ENCODE peak calls at places on chromosomes 1 and 21, in ten cellular contexts. Q, Z, B, G, Y, J, T, R, A and F are unnamed samples. For H3K4me1, the result is how much of the 10 kb centered on the place peaks cover.

GRCh38 chr1:61259379-61260148 is 177.2 kb downstream of the NFIA start:
- DNase-seq in B (no peak), T (no peak), A (no peak), R (no peak), G (no peak), Q (no peak), Z (no peak), J (no peak), Y (no peak), F (no peak)

GRCh38 chr1:210235363-210236053 is 2.9 kb downstream of the SERTAD4 start:
- DNase-seq in Q (no peak), R (no peak), Z (no peak), B (no peak), G (no peak), J (no peak), Y (no peak), T (no peak), A (no peak), F (no peak)

GRCh38 chr1:9269721-9270120 is 23.0 kb upstream of the SPSB1 start:
- DNase-seq in B (no peak), Y (no peak), G (no peak), R (no peak), A (no peak), Z (no peak), J (no peak), Q (no peak), T (no peak), F (no peak)

GRCh38 chr1:163692266-163692665 is 370.5 kb downstream of the NUF2 start:
- DNase-seq in T (no peak), B (no peak), R (no peak), Y (no peak), A (no peak), Z (no peak), J (no peak), G (no peak), Q (no peak), F (no peak)

GRCh38 chr1:117146570-117147340 is 25.2 kb upstream of the TRIM45 start:
- DNase-seq in R (no peak), Z (no peak), Y (no peak), T (peak), Q (no peak), B (no peak), G (no peak), J (no peak), A (no peak), F (no peak)

GRCh38 chr1:181551249-181551648 is 67.9 kb downstream of the CACNA1E start:
- DNase-seq in Y (no peak), B (no peak), Z (no peak), Q (peak), J (no peak), A (peak), G (no peak), R (peak), T (peak), F (no peak)

GRCh38 chr1:35850716-35851115 is 32.3 kb upstream of the AGO1 start:
- DNase-seq in R (no peak), T (no peak), Y (no peak), Q (no peak), G (no peak), A (no peak), B (no peak), J (no peak), Z (no peak), F (no peak)

GRCh38 chr1:57132993-57133614 is 167.3 kb upstream of the C8B start:
- DNase-seq in G (no peak), T (no peak), R (no peak), B (no peak), Y (no peak), J (no peak), Z (no peak), Q (no peak), A (no peak), F (no peak)

GRCh38 chr1:198141668-198142351 is 15.0 kb upstream of the NEK7 start:
- DNase-seq in Z (no peak), Y (no peak), B (no peak), R (no peak), G (no peak), A (no peak), T (no peak), J (no peak), Q (no peak), F (no peak)

GRCh38 chr1:42006836-42007235 is 88.1 kb upstream of the HIVEP3 start:
- DNase-seq in A (no peak), Q (no peak), R (no peak), J (no peak), T (no peak), G (no peak), B (no peak), Z (no peak), Y (no peak), F (no peak)

GRCh38 chr1:116002781-116003455 is 26.6 kb downstream of the SLC22A15 start:
- DNase-seq in Q (peak), J (no peak), Z (no peak), Y (no peak), R (no peak), G (no peak), T (peak), A (no peak), B (no peak), F (no peak)

GRCh38 chr1:174110053-174110452 is 49.3 kb upstream of the RABGAP1L start:
- DNase-seq in B (no peak), J (no peak), T (no peak), Z (no peak), A (no peak), G (no peak), Y (no peak), Q (no peak), R (no peak), F (no peak)

GRCh38 chr1:231604276-231604621 is 22.3 kb upstream of the DISC1 start:
- DNase-seq in B (no peak), Y (no peak), Q (no peak), A (no peak), J (no peak), T (no peak), R (no peak), G (no peak), Z (no peak), F (no peak)

GRCh38 chr1:211920602-211921226 is 90.2 kb upstream of the LPGAT1 start:
- DNase-seq in Z (no peak), Q (no peak), A (no peak), T (no peak), J (no peak), R (no peak), B (no peak), Y (no peak), G (no peak), F (no peak)

GRCh38 chr1:23607944-23608343 is 48.6 kb upstream of the ID3 start:
- DNase-seq in G (no peak), Q (no peak), Z (no peak), R (no peak), A (no peak), Y (no peak), J (no peak), B (no peak), T (no peak), F (no peak)

GRCh38 chr21:38474124-38474523 is 24.2 kb downstream of the ERG start:
- DNase-seq in R (no peak), Q (no peak), J (no peak), Y (no peak), Z (no peak), A (no peak), T (no peak), B (no peak), G (no peak), F (no peak)

GRCh38 chr1:13774121-13774520 is 74.1 kb downstream of the PRDM2 start:
- DNase-seq in Y (no peak), T (no peak), B (no peak), Z (no peak), J (no peak), Q (no peak), A (no peak), G (no peak), R (no peak), F (peak)

GRCh38 chr1:116515702-116516101 is 55.1 kb downstream of the CD58 start:
- DNase-seq in A (no peak), J (no peak), T (no peak), R (no peak), Z (peak), Q (no peak), G (no peak), B (no peak), Y (no peak), F (no peak)

GRCh38 chr1:214233856-214234634 is 46.9 kb upstream of the SMYD2 start:
- DNase-seq in G (no peak), R (no peak), J (no peak), B (no peak), Z (no peak), A (no peak), Q (no peak), Y (no peak), T (no peak), F (no peak)

GRCh38 chr21:14482165-14482564 is 64.0 kb downstream of the SAMSN1 start:
- DNase-seq in Y (no peak), T (no peak), A (no peak), B (no peak), J (no peak), Z (no peak), Q (no peak), R (no peak), G (no peak), F (no peak)

GRCh38 chr1:184221087-184221486 is 165.7 kb upstream of the C1orf21 start:
- DNase-seq in A (no peak), G (no peak), Q (no peak), J (no peak), Z (no peak), T (no peak), Y (no peak), B (no peak), R (no peak), F (no peak)

GRCh38 chr1:50474859-50475809 is 51.9 kb upstream of the DMRTA2 start:
- DNase-seq in J (no peak), Q (no peak), Y (no peak), R (no peak), Z (no peak), B (no peak), G (no peak), T (peak), A (no peak), F (no peak)

DNA sequence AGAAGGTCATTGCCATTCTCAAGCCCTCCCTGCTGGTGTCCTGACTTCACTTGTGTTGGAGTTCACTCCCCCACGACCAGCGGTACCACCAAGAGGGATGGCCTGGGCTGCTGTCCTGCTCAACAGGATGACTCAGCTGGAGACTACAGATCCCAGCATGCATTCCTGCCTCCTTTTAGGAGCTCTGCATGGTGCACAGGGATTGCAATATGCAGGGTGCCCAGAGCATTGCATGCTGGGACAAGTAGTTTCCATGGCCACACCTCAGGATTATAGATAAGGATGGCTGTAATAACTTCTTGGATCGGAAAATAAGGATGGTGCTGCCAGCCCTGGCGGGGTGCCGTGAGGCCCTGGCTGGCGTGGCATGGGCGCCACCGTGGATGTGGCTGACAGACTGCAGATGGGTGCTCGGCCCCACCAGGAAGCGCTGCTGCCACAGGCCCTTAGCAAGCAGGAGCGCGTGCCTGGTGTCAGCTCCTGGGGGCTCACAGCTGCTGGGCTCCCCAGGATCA is 150.0 kb downstream of the CASZ1 start:
- DNase-seq in J (no peak), G (no peak), Q (peak), Y (no peak), B (peak), Z (peak), R (no peak), A (no peak), T (peak), F (no peak)
- H3K27ac ChIP-seq in J (no peak), G (no peak), Q (peak), Y (peak), B (peak), Z (no peak), R (no peak), A (peak), T (no peak), F (no peak)

GRCh38 chr1:31954607-31955283 is 16.6 kb upstream of the PTP4A2 start:
- DNase-seq in Z (no peak), J (no peak), G (peak), Q (peak), A (peak), R (peak), T (no peak), Y (peak), B (peak), F (peak)

GRCh38 chr1:31955917-31956736 is 18.0 kb upstream of the PTP4A2 start:
- DNase-seq in Z (no peak), T (peak), B (peak), R (peak), J (peak), Q (peak), A (peak), Y (peak), G (peak), F (peak)

GRCh38 chr1:31949862-31950261 is 11.7 kb upstream of the PTP4A2 start:
- DNase-seq in R (no peak), B (no peak), Y (no peak), Z (no peak), Q (no peak), J (no peak), A (no peak), T (no peak), G (no peak), F (no peak)

GRCh38 chr1:31952825-31953220 is 14.7 kb upstream of the PTP4A2 start:
- DNase-seq in Z (no peak), G (no peak), R (no peak), J (no peak), Y (no peak), B (no peak), T (no peak), A (no peak), Q (no peak), F (no peak)

GRCh38 chr1:31951276-31951675 is 13.1 kb upstream of the PTP4A2 start:
- DNase-seq in A (no peak), T (no peak), G (no peak), B (no peak), Y (no peak), Z (no peak), R (no peak), Q (no peak), J (no peak), F (no peak)
- H3K4me1 ChIP-seq in A (under half), T (under half), G (under half), B (under half), Y (under half), Z (under half), R (under half), Q (half or more), J (under half), F (under half)

GRCh38 chr1:114670083-114671010 is 498 bp upstream of the DENND2C start:
- DNase-seq in Q (peak), Y (peak), G (peak), B (peak), R (peak), T (peak), J (peak), A (peak), Z (peak), F (peak)
- TF ChIP-seq POLR2AphosphoS5 in Q (peak), Y (peak), G (peak), B (peak), R (peak), T (peak), J (no peak), A (peak), Z (no peak), F (peak)

DNA sequence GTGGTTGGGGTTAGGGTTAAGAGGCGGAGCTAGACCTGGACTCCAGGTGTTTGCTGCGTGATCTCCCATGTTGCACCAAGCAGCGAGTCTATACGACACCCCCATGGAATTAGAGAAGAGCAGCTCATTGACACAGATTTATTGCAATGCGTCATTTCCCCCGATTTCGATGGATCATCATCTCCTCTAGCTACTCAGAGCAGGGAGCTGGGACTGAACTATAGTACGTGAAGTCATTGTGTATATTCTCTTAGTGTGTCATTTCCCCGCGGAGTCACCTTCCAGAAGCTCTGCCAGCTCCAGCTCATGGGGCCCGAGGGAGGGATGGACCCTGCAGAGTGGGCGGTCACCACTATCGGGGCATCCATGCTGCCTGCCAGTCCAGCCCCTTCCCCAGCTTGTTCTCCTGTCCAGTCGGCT is 7.5 kb upstream of the C2CD2 start:
- DNase-seq in Z (no peak), G (peak), Y (no peak), Q (no peak), T (no peak), R (no peak), B (no peak), J (no peak), A (no peak), F (no peak)
- H3K27ac ChIP-seq in Z (no peak), G (no peak), Y (no peak), Q (no peak), T (no peak), R (no peak), B (no peak), J (no peak), A (no peak), F (no peak)

DNA sequence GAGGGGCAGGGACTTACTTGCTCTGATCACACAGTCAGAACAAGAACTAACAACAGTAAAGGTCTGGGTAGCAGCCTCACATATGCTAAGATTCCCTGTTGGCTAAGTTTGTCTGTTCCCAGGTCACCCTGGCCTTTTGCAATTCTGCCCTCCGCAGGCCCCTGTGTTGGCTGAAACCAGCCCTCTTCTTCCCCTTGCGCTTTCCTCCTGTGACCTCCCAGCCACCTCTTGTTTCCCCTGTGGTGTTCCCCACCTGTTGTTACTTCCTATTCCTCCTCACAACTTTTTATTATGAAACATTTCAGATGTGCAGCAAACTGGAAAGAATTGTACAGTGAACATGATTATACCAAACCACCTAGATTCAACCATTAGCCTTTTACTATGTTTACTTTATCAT is 23.4 kb downstream of the MAPKAPK2 start:
- DNase-seq in T (peak), Z (no peak), Q (no peak), J (no peak), G (no peak), R (peak), A (peak), B (no peak), Y (no peak), F (no peak)
- H3K4me1 ChIP-seq in T (half or more), Z (under half), Q (half or more), J (half or more), G (under half), R (half or more), A (half or more), B (under half), Y (half or more), F (half or more)

DNA sequence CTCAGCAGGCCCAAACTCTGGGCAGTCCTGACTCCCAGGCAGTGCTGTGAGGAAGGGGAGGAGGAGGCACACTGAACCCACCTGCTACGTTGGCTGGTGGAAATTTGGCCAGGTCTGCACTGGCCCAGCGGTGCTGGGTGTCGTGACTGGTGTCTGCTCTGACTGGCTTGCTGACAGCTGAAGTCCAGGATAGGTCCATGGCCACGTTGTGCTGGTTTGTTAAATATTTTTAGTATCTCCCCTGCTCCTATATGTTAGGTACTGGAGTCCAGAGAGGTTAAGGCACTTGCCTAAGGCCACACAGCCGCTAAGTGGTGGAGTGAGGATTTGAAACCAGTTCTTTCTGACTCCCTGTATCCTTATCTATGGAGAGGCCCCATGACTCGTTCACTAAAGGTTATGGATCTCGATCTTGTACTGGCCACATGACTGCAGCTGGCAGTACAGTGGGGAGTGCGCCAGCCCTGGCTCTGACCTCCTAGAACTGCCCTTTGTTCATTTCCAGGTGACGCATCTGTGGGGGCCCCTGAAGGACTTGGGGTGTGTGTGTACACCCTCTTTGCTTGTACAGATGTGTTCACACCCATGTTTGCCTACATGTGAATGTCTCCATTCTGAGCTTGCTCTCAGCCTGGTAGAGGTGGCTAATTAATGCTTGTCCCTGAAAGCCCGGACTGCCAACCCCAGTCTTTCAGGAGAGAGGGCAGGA is 19.6 kb downstream of the TNFRSF1B start:
- DNase-seq in Q (peak), J (no peak), G (no peak), Z (no peak), R (no peak), T (no peak), A (no peak), B (no peak), Y (no peak), F (no peak)
- TF ChIP-seq POLR2AphosphoS5 in Q (no peak), J (no peak), G (no peak), Z (no peak), R (no peak), T (no peak), A (no peak), B (no peak), Y (no peak), F (no peak)

GRCh38 chr1:47707887-47708535 is 270.2 kb downstream of the FOXD2 start:
- DNase-seq in G (no peak), T (no peak), R (peak), J (no peak), B (no peak), Z (peak), Q (no peak), A (peak), Y (no peak), F (no peak)

GRCh38 chr1:47710075-47711071 is 272.5 kb downstream of the FOXD2 start:
- DNase-seq in Y (peak), G (peak), A (peak), T (peak), J (no peak), Q (peak), R (peak), B (peak), Z (peak), F (no peak)

GRCh38 chr1:47711211-47711847 is 273.5 kb downstream of the FOXD2 start:
- DNase-seq in Y (no peak), J (no peak), T (no peak), G (no peak), R (no peak), Q (no peak), Z (no peak), B (no peak), A (peak), F (no peak)

GRCh38 chr1:47709302-47710074 is 271.6 kb downstream of the FOXD2 start:
- DNase-seq in A (no peak), G (no peak), R (peak), Z (peak), Y (no peak), T (peak), J (no peak), Q (no peak), B (no peak), F (no peak)

GRCh38 chr1:47708658-47709301 is 270.9 kb downstream of the FOXD2 start:
- DNase-seq in G (no peak), Z (peak), Y (no peak), R (peak), Q (no peak), J (no peak), A (peak), B (no peak), T (peak), F (no peak)
- H3K27ac ChIP-seq in G (peak), Z (no peak), Y (no peak), R (peak), Q (no peak), J (no peak), A (no peak), B (no peak), T (no peak), F (no peak)

DNA sequence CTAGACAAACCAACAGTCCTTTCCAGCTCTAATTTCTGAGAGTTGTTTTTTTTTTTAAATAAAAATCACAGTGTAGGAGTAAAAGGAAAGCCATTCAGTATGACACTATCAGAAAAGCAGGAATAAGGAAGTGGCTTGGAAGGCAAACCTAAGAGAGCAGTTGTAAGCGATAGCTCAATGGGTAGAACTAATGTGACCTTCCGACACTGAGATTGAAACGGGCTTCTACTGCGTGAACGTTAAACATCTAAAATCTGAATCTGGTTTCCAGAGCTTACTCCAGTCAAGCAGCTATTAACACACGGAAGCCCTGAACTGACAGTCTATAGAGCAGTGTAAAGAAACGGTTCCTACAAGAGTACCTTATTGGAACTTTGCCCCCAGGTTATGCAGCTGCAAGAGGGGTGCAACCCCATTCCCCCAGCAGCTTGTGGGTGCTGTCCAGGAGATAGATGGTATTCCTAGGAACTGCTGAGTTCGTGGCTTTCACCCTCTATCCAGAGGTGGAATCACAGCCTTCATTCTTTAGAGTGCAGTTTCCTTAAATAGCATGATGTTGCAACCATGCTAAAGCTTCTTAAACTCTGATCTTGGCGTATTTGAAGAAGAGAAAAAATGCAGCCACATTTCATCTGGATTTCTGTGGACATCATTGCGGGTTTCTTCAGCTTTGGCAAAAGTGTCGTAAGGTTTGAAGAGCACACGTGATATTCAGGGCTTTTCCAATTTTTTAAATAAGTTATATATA is 3.3 kb upstream of the IRF2BP2 start:
- DNase-seq in R (peak), G (no peak), A (no peak), B (no peak), Q (no peak), Y (no peak), J (no peak), T (no peak), Z (no peak), F (peak)
- H3K4me1 ChIP-seq in R (half or more), G (under half), A (under half), B (under half), Q (half or more), Y (half or more), J (under half), T (under half), Z (half or more), F (half or more)